ENCODE peak calls at places on chromosomes 16 and 17, in five cellular contexts. One of them, this sample, is unnamed.

GRCh38 chr17:32494621-32495346 is 8.0 kb downstream of the CDK5R1 start:
- DNase-seq in DMS53: peak; percentile 75
- DNase-seq in heart left ventricle: no peak
- DNase-seq in germinal center: no peak
- DNase-seq in stimulated activated CD8-positive, alpha-beta memory T cell treated with anti-CD3 and anti-CD28 coated beads, Interleukin-7, amount 100 ng/mL, for 1 hour: no peak
- DNase-seq in this sample: peak; percentile 66

GRCh38 chr16:15653227-15653626 is 3.2 kb downstream of the NDE1 start:
- DNase-seq in DMS53: no peak
- DNase-seq in heart left ventricle: peak; percentile 28
- DNase-seq in germinal center: no peak
- DNase-seq in stimulated activated CD8-positive, alpha-beta memory T cell treated with anti-CD3 and anti-CD28 coated beads, Interleukin-7, amount 100 ng/mL, for 1 hour: no peak
- DNase-seq in this sample: no peak

GRCh38 chr17:63250830-63251229 is 195.3 kb downstream of the CYB561 start:
- DNase-seq in DMS53: no peak
- DNase-seq in heart left ventricle: no peak
- DNase-seq in germinal center: no peak
- DNase-seq in stimulated activated CD8-positive, alpha-beta memory T cell treated with anti-CD3 and anti-CD28 coated beads, Interleukin-7, amount 100 ng/mL, for 1 hour: no peak
- DNase-seq in this sample: no peak

GRCh38 chr17:74769856-74770497 is 6.2 kb downstream of the NAT9 start:
- DNase-seq in DMS53: no peak
- DNase-seq in heart left ventricle: no peak
- DNase-seq in germinal center: no peak
- DNase-seq in stimulated activated CD8-positive, alpha-beta memory T cell treated with anti-CD3 and anti-CD28 coated beads, Interleukin-7, amount 100 ng/mL, for 1 hour: no peak
- DNase-seq in this sample: no peak

GRCh38 chr17:39676198-39676819 is 8.1 kb downstream of the PNMT start:
- DNase-seq in DMS53: peak; percentile 70
- DNase-seq in heart left ventricle: peak; percentile 66
- DNase-seq in germinal center: no peak
- DNase-seq in stimulated activated CD8-positive, alpha-beta memory T cell treated with anti-CD3 and anti-CD28 coated beads, Interleukin-7, amount 100 ng/mL, for 1 hour: no peak
- DNase-seq in this sample: peak; percentile 84

GRCh38 chr16:83831451-83831987 is 23.7 kb downstream of the HSBP1 start:
- DNase-seq in DMS53: no peak
- DNase-seq in heart left ventricle: no peak
- DNase-seq in germinal center: no peak
- DNase-seq in stimulated activated CD8-positive, alpha-beta memory T cell treated with anti-CD3 and anti-CD28 coated beads, Interleukin-7, amount 100 ng/mL, for 1 hour: no peak
- DNase-seq in this sample: no peak

GRCh38 chr17:44628234-44629188 is 27.8 kb upstream of the MEIOC start:
- DNase-seq in DMS53: no peak
- DNase-seq in heart left ventricle: peak; percentile 55
- DNase-seq in germinal center: peak; percentile 66
- DNase-seq in stimulated activated CD8-positive, alpha-beta memory T cell treated with anti-CD3 and anti-CD28 coated beads, Interleukin-7, amount 100 ng/mL, for 1 hour: no peak
- DNase-seq in this sample: no peak

GRCh38 chr16:58267524-58268243 is 27.1 kb downstream of the PRSS54 start:
- DNase-seq in DMS53: no peak
- DNase-seq in heart left ventricle: no peak
- DNase-seq in germinal center: no peak
- DNase-seq in stimulated activated CD8-positive, alpha-beta memory T cell treated with anti-CD3 and anti-CD28 coated beads, Interleukin-7, amount 100 ng/mL, for 1 hour: no peak
- DNase-seq in this sample: no peak

GRCh38 chr17:32684087-32684828 is 192.7 kb downstream of the MYO1D start:
- DNase-seq in DMS53: no peak
- DNase-seq in heart left ventricle: no peak
- DNase-seq in germinal center: no peak
- DNase-seq in stimulated activated CD8-positive, alpha-beta memory T cell treated with anti-CD3 and anti-CD28 coated beads, Interleukin-7, amount 100 ng/mL, for 1 hour: no peak
- DNase-seq in this sample: no peak

GRCh38 chr17:72342061-72342460 is 221.2 kb downstream of the SOX9 start:
- DNase-seq in DMS53: no peak
- DNase-seq in heart left ventricle: no peak
- DNase-seq in germinal center: no peak
- DNase-seq in stimulated activated CD8-positive, alpha-beta memory T cell treated with anti-CD3 and anti-CD28 coated beads, Interleukin-7, amount 100 ng/mL, for 1 hour: no peak
- DNase-seq in this sample: no peak

GRCh38 chr16:67917140-67917851 is 14.4 kb downstream of the CTRL start:
- DNase-seq in DMS53: no peak
- DNase-seq in heart left ventricle: peak; percentile 67
- DNase-seq in germinal center: no peak
- DNase-seq in stimulated activated CD8-positive, alpha-beta memory T cell treated with anti-CD3 and anti-CD28 coated beads, Interleukin-7, amount 100 ng/mL, for 1 hour: no peak
- DNase-seq in this sample: no peak

GRCh38 chr17:61149862-61150362 is 249.7 kb upstream of the TBX2 start:
- DNase-seq in DMS53: no peak
- DNase-seq in heart left ventricle: no peak
- DNase-seq in germinal center: no peak
- DNase-seq in stimulated activated CD8-positive, alpha-beta memory T cell treated with anti-CD3 and anti-CD28 coated beads, Interleukin-7, amount 100 ng/mL, for 1 hour: no peak
- DNase-seq in this sample: no peak

GRCh38 chr17:81000631-81001357 is 9.2 kb downstream of the CHMP6 start:
- DNase-seq in DMS53: no peak
- DNase-seq in heart left ventricle: no peak
- DNase-seq in germinal center: no peak
- DNase-seq in stimulated activated CD8-positive, alpha-beta memory T cell treated with anti-CD3 and anti-CD28 coated beads, Interleukin-7, amount 100 ng/mL, for 1 hour: no peak
- DNase-seq in this sample: no peak

GRCh38 chr16:22075776-22076175 is 16.6 kb upstream of the VWA3A start:
- DNase-seq in DMS53: no peak
- DNase-seq in heart left ventricle: no peak
- DNase-seq in germinal center: no peak
- DNase-seq in stimulated activated CD8-positive, alpha-beta memory T cell treated with anti-CD3 and anti-CD28 coated beads, Interleukin-7, amount 100 ng/mL, for 1 hour: no peak
- DNase-seq in this sample: no peak